ENCODE peak calls at places on chromosome 3, in five cellular contexts. U is NCI-H524 treated with DMSO at 0.1 percent for 48 hours; A is stimulated activated CD4-positive, alpha-beta T cell treated with anti-CD3 and anti-CD28 coated beads, Interleukin-15, amount 100 ng/mL, for 1 hour; Q is body of pancreas; C is GM12865. H is an unnamed sample.

GRCh38 chr3:89000886-89001285 is 106.5 kb upstream of the EPHA3 start:
- DNase-seq in U (no peak), A (no peak), Q (no peak), C (no peak), H (no peak)

GRCh38 chr3:100602506-100603444 is 6.6 kb upstream of the ADGRG7 start:
- DNase-seq in U (no peak), A (no peak), C (peak), Q (no peak), H (peak)

GRCh38 chr3:157142315-157142714 is 17.6 kb downstream of the CCNL1 start:
- DNase-seq in A (no peak), Q (no peak), C (no peak), U (no peak), H (no peak)

GRCh38 chr3:52194541-52195296 is 3.2 kb upstream of the ALAS1 start:
- DNase-seq in Q (peak), A (no peak), C (no peak), U (no peak), H (no peak)

GRCh38 chr3:64321747-64322146 is 96.5 kb upstream of the PRICKLE2 start:
- DNase-seq in Q (no peak), A (no peak), U (no peak), C (no peak), H (no peak)

GRCh38 chr3:106566277-106566676 is 697.5 kb upstream of the CBLB start:
- DNase-seq in A (no peak), U (no peak), Q (no peak), C (peak), H (no peak)

GRCh38 chr3:38153986-38154608 is 11.2 kb upstream of the OXSR1 start:
- DNase-seq in C (no peak), U (no peak), Q (no peak), A (no peak), H (no peak)

GRCh38 chr3:8201011-8201410 is 300.6 kb upstream of the LMCD1 start:
- DNase-seq in C (no peak), U (no peak), A (no peak), Q (no peak), H (no peak)

GRCh38 chr3:127495821-127496220 is 94.7 kb downstream of the TPRA1 start:
- DNase-seq in C (no peak), A (no peak), Q (no peak), U (peak), H (no peak)

GRCh38 chr3:138165061-138165460 is 9.7 kb downstream of the DBR1 start:
- DNase-seq in C (no peak), U (no peak), A (no peak), Q (no peak), H (no peak)

GRCh38 chr3:101310580-101311375 is 9.6 kb downstream of the IMPG2 start:
- DNase-seq in A (no peak), U (no peak), Q (no peak), C (no peak), H (no peak)

GRCh38 chr3:69299344-69299743 is 86.5 kb downstream of the FRMD4B start:
- DNase-seq in A (no peak), U (no peak), C (no peak), Q (no peak), H (no peak)

GRCh38 chr3:128379768-128380167 is 86.9 kb downstream of the DNAJB8 start:
- DNase-seq in U (no peak), Q (no peak), A (no peak), C (no peak), H (no peak)